ENCODE peak calls at places on chromosome 7, in four cellular contexts. One of them, this sample, is unnamed. For H3K4me1, the result is how much of the 10 kb centered on the place peaks cover.

GRCh38 chr7:117399820-117400422 is 27.4 kb downstream of the ASZ1 start:
- DNase-seq in colonic mucosa: no peak
- DNase-seq in naive thymus-derived CD4-positive, alpha-beta T cell: no peak
- DNase-seq in mesendoderm: no peak
- DNase-seq in this sample: no peak

GRCh38 chr7:124155400-124156022 is 122.6 kb upstream of the TMEM229A start:
- DNase-seq in mesendoderm: peak
- DNase-seq in naive thymus-derived CD4-positive, alpha-beta T cell: no peak
- DNase-seq in colonic mucosa: no peak
- DNase-seq in this sample: no peak

GRCh38 chr7:12674861-12675260 is 12.6 kb upstream of the ARL4A start:
- DNase-seq in naive thymus-derived CD4-positive, alpha-beta T cell: peak
- DNase-seq in mesendoderm: peak
- DNase-seq in colonic mucosa: peak
- DNase-seq in this sample: peak

GRCh38 chr7:139681812-139682135 is 96.0 kb downstream of the HIPK2 start:
- DNase-seq in naive thymus-derived CD4-positive, alpha-beta T cell: no peak
- DNase-seq in mesendoderm: no peak
- DNase-seq in colonic mucosa: no peak
- DNase-seq in this sample: no peak

GRCh38 chr7:66013938-66014337 is 31.9 kb upstream of the GUSB start:
- DNase-seq in mesendoderm: peak
- DNase-seq in colonic mucosa: no peak
- DNase-seq in naive thymus-derived CD4-positive, alpha-beta T cell: no peak
- DNase-seq in this sample: no peak

GRCh38 chr7:50596484-50596883 is 31.3 kb upstream of the DDC start:
- DNase-seq in colonic mucosa: no peak
- DNase-seq in mesendoderm: no peak
- DNase-seq in naive thymus-derived CD4-positive, alpha-beta T cell: no peak
- DNase-seq in this sample: peak

GRCh38 chr7:24980695-24981543 is 941 bp upstream of the OSBPL3 start:
- DNase-seq in mesendoderm: peak
- DNase-seq in naive thymus-derived CD4-positive, alpha-beta T cell: peak
- DNase-seq in colonic mucosa: peak
- DNase-seq in this sample: peak

GRCh38 chr7:42745357-42746022 is 166.4 kb downstream of the C7orf25 start:
- DNase-seq in naive thymus-derived CD4-positive, alpha-beta T cell: no peak
- DNase-seq in mesendoderm: peak
- DNase-seq in colonic mucosa: peak
- DNase-seq in this sample: peak

GRCh38 chr7:17062433-17063383 is 180.9 kb upstream of the AGR3 start:
- DNase-seq in naive thymus-derived CD4-positive, alpha-beta T cell: no peak
- DNase-seq in mesendoderm: no peak
- DNase-seq in colonic mucosa: no peak
- DNase-seq in this sample: peak

GRCh38 chr7:147879116-147879750 is 711.3 kb upstream of the C7orf33 start:
- DNase-seq in naive thymus-derived CD4-positive, alpha-beta T cell: no peak
- DNase-seq in colonic mucosa: no peak
- DNase-seq in mesendoderm: no peak
- DNase-seq in this sample: no peak

GRCh38 chr7:47446871-47447466 is 134.9 kb downstream of the TNS3 start:
- DNase-seq in naive thymus-derived CD4-positive, alpha-beta T cell: no peak
- DNase-seq in colonic mucosa: no peak
- DNase-seq in mesendoderm: no peak
- DNase-seq in this sample: no peak

GRCh38 chr7:51226042-51226755 is 90.4 kb downstream of the COBL start:
- DNase-seq in mesendoderm: no peak
- DNase-seq in colonic mucosa: no peak
- DNase-seq in naive thymus-derived CD4-positive, alpha-beta T cell: no peak
- DNase-seq in this sample: no peak

GRCh38 chr7:90678986-90679385 is 82.9 kb downstream of the CDK14 start:
- DNase-seq in naive thymus-derived CD4-positive, alpha-beta T cell: no peak
- DNase-seq in colonic mucosa: no peak
- DNase-seq in mesendoderm: peak
- DNase-seq in this sample: no peak

GRCh38 chr7:149874644-149875028 is 867 bp downstream of the ATP6V0E2 start:
- DNase-seq in colonic mucosa: no peak
- DNase-seq in naive thymus-derived CD4-positive, alpha-beta T cell: no peak
- DNase-seq in mesendoderm: no peak
- DNase-seq in this sample: no peak

GRCh38 chr7:44486001-44486400 is 4.5 kb downstream of the NUDCD3 start:
- DNase-seq in colonic mucosa: no peak
- DNase-seq in mesendoderm: no peak
- DNase-seq in naive thymus-derived CD4-positive, alpha-beta T cell: no peak
- DNase-seq in this sample: no peak
- H3K4me1 ChIP-seq in colonic mucosa: under half
- H3K4me1 ChIP-seq in mesendoderm: under half
- H3K4me1 ChIP-seq in naive thymus-derived CD4-positive, alpha-beta T cell: under half
- H3K4me1 ChIP-seq in this sample: half or more

GRCh38 chr7:75690121-75690523 is 48.6 kb downstream of the HIP1 start:
- DNase-seq in mesendoderm: no peak
- DNase-seq in colonic mucosa: no peak
- DNase-seq in naive thymus-derived CD4-positive, alpha-beta T cell: no peak
- DNase-seq in this sample: no peak

GRCh38 chr7:75689246-75690099 is 49.3 kb downstream of the HIP1 start:
- DNase-seq in colonic mucosa: no peak
- DNase-seq in mesendoderm: peak
- DNase-seq in naive thymus-derived CD4-positive, alpha-beta T cell: no peak
- DNase-seq in this sample: no peak

GRCh38 chr7:75695036-75695435 is 43.7 kb downstream of the HIP1 start:
- DNase-seq in mesendoderm: no peak
- DNase-seq in colonic mucosa: no peak
- DNase-seq in naive thymus-derived CD4-positive, alpha-beta T cell: no peak
- DNase-seq in this sample: no peak

GRCh38 chr7:75694636-75695035 is 44.1 kb downstream of the HIP1 start:
- DNase-seq in naive thymus-derived CD4-positive, alpha-beta T cell: no peak
- DNase-seq in colonic mucosa: no peak
- DNase-seq in mesendoderm: no peak
- DNase-seq in this sample: no peak

DNA sequence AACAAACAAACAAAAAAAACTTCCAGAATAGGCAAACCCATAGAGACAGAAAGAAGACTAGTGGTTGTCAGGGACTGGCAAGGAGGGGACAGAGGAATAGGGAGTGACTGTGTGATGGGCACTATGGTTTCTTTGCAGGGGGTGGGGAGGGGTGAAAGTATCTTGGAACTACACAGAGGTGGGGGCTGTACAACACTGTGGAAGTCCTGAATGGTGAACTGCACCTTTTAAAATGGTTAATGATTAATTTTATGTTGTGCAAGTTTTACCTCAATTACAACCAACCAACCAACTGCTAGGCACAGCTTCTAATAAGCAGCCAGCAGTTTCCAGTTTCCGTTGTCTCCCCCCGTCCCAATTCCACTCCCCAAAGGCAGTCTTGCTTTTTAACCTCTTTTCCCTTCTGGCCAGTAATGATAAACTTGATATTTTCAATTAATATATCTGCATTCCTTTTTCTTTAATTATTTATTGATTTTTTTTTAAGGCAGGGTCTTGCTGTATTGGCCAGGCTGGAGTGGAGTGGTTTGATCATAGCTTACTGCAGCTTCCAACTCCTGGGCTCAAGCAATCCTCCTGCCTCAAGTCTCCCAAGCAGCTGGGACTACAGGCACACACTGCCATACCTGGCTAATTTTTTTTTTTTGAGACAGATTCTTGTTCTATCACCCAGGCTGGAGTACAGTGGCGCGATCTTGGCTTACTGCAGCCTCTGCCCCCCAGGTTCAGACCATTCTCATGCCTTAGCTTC is 46.8 kb downstream of the HIP1 start:
- DNase-seq in colonic mucosa: no peak
- DNase-seq in mesendoderm: no peak
- DNase-seq in naive thymus-derived CD4-positive, alpha-beta T cell: no peak
- DNase-seq in this sample: no peak
- H3K27ac ChIP-seq in colonic mucosa: no peak
- H3K27ac ChIP-seq in mesendoderm: no peak
- H3K27ac ChIP-seq in naive thymus-derived CD4-positive, alpha-beta T cell: no peak
- H3K27ac ChIP-seq in this sample: no peak

GRCh38 chr7:107396990-107397389 is 72.9 kb upstream of the GPR22 start:
- DNase-seq in naive thymus-derived CD4-positive, alpha-beta T cell: no peak
- DNase-seq in colonic mucosa: no peak
- DNase-seq in mesendoderm: no peak
- DNase-seq in this sample: no peak

GRCh38 chr7:107396081-107396480 is 73.8 kb upstream of the GPR22 start:
- DNase-seq in mesendoderm: no peak
- DNase-seq in naive thymus-derived CD4-positive, alpha-beta T cell: no peak
- DNase-seq in colonic mucosa: no peak
- DNase-seq in this sample: no peak

GRCh38 chr7:107392811-107393210 is 77.0 kb upstream of the GPR22 start:
- DNase-seq in mesendoderm: no peak
- DNase-seq in colonic mucosa: no peak
- DNase-seq in naive thymus-derived CD4-positive, alpha-beta T cell: no peak
- DNase-seq in this sample: no peak

GRCh38 chr7:107394301-107394700 is 75.6 kb upstream of the GPR22 start:
- DNase-seq in mesendoderm: no peak
- DNase-seq in naive thymus-derived CD4-positive, alpha-beta T cell: no peak
- DNase-seq in colonic mucosa: no peak
- DNase-seq in this sample: no peak

DNA sequence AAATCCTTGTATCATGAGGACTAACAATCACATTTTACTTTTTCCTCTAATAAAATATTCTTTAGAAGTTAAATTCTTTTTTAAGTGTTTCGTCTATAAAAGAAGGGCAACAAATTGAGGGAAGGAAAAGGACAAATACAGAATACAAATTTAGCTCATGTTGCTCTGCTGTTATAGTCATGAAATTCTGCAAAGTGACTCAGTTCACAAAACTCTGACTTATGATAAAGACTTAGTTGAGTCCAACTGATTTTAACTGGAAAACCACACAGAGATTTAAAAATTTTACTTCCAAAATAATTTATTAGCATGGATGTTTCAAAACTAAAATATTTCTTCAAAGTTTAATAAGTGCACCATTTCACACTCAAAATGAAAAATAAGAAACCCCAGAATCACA is 75.0 kb upstream of the GPR22 start:
- DNase-seq in mesendoderm: no peak
- DNase-seq in naive thymus-derived CD4-positive, alpha-beta T cell: no peak
- DNase-seq in colonic mucosa: no peak
- DNase-seq in this sample: no peak
- H3K4me3 ChIP-seq in mesendoderm: no peak
- H3K4me3 ChIP-seq in naive thymus-derived CD4-positive, alpha-beta T cell: no peak
- H3K4me3 ChIP-seq in colonic mucosa: no peak
- H3K4me3 ChIP-seq in this sample: no peak

GRCh38 chr7:2633538-2634264 is 1.9 kb downstream of the TTYH3 start:
- DNase-seq in naive thymus-derived CD4-positive, alpha-beta T cell: no peak
- DNase-seq in colonic mucosa: no peak
- DNase-seq in mesendoderm: peak
- DNase-seq in this sample: no peak
- H3K4me1 ChIP-seq in naive thymus-derived CD4-positive, alpha-beta T cell: under half
- H3K4me1 ChIP-seq in colonic mucosa: under half
- H3K4me1 ChIP-seq in mesendoderm: under half
- H3K4me1 ChIP-seq in this sample: under half

DNA sequence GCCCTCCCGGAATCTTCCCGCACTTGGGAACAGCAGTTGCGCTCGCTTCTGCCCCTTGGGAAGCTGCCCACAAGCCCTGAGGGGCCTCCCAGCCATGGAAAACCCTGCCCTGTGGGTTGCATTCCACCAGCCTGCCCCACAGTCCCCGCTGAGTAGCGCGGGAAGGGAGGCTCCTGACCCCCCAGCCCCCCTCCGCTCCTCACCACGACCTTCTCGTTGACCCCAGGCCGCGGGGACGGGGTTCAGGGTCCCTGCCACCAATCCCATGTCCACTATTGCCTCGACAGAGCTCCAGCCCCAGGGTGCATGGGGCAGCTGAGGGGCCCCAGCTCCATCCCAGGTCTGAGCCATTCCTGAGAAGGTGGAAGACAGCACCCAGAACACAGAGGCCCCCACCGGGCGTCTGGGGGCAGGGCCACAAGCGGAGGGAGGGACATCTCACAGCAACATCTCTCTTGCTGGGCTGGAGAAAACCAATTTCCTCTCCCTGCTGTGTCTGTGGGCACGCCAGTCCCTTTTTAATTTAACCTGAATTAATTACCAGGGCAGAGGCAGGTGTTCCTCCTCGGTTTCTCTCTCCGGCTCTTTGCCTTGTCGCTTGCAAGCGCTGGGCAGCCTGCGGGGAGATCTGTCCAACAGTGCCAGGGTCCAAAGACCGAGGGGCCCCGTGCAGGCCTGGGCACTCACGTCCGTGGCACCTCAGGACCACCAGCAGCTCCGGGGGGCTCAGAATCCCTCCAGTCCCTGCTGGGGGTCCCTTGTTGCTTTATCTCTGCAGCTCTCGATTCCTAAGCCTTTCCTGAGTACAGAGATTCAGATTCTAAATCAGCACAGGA is 57.9 kb downstream of the FOXL3 start:
- DNase-seq in mesendoderm: no peak
- DNase-seq in colonic mucosa: no peak
- DNase-seq in naive thymus-derived CD4-positive, alpha-beta T cell: no peak
- DNase-seq in this sample: no peak
- H3K27ac ChIP-seq in mesendoderm: no peak
- H3K27ac ChIP-seq in colonic mucosa: no peak
- H3K27ac ChIP-seq in naive thymus-derived CD4-positive, alpha-beta T cell: no peak
- H3K27ac ChIP-seq in this sample: no peak

GRCh38 chr7:46015107-46015868 is 94.2 kb upstream of the IGFBP3 start:
- DNase-seq in naive thymus-derived CD4-positive, alpha-beta T cell: no peak
- DNase-seq in mesendoderm: peak
- DNase-seq in colonic mucosa: peak
- DNase-seq in this sample: no peak
- H3K4me3 ChIP-seq in naive thymus-derived CD4-positive, alpha-beta T cell: no peak
- H3K4me3 ChIP-seq in mesendoderm: no peak
- H3K4me3 ChIP-seq in colonic mucosa: no peak
- H3K4me3 ChIP-seq in this sample: no peak

DNA sequence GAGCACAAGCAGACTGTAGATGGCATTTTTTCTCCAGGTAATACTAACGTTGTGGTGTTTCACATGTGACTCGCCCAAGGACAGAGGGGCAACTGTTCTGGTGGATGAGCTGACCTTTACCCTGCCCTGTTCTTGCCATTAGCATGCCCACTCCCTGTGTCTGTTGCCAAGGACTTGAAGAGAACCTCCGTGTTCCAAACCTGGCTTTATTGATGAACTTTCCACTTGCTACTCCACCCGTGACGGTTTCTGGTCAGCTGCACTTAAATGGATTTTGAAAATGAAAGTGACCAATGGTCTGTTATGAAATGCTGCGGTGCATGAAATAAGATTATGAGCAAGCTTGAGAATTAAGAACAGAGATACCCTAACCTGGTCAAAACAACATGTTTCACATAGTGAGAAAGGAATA is 30.4 kb downstream of the LRRC4 start:
- DNase-seq in colonic mucosa: no peak
- DNase-seq in naive thymus-derived CD4-positive, alpha-beta T cell: no peak
- DNase-seq in mesendoderm: no peak
- DNase-seq in this sample: no peak
- H3K4me1 ChIP-seq in colonic mucosa: under half
- H3K4me1 ChIP-seq in naive thymus-derived CD4-positive, alpha-beta T cell: under half
- H3K4me1 ChIP-seq in mesendoderm: under half
- H3K4me1 ChIP-seq in this sample: under half

GRCh38 chr7:98251844-98252639 is at the start of gene TECPR1:
- DNase-seq in naive thymus-derived CD4-positive, alpha-beta T cell: peak
- DNase-seq in mesendoderm: peak
- DNase-seq in colonic mucosa: peak
- DNase-seq in this sample: peak
- H3K27ac ChIP-seq in naive thymus-derived CD4-positive, alpha-beta T cell: peak
- H3K27ac ChIP-seq in mesendoderm: no peak
- H3K27ac ChIP-seq in colonic mucosa: peak
- H3K27ac ChIP-seq in this sample: peak

This sample was measured in CD4-positive, CD25-positive, alpha-beta regulatory T cell.